ENCODE peak calls at places on chromosomes 1 and 21, in eight cellular contexts. N is tibial artery, Q is psoas muscle, R is small intestine, I is fibroblast of lung, P is mesenchymal stem cell, B is astrocyte, Z is heart right ventricle. L is an unnamed sample.

GRCh38 chr1:208122612-208123358 is 121.4 kb downstream of the PLXNA2 start:
- DNase-seq in N (no peak), Q (no peak), R (no peak), I (no peak), P (no peak), B (no peak), Z (no peak), L (no peak)

GRCh38 chr1:113178522-113178921 is 105.5 kb downstream of the LRIG2 start:
- DNase-seq in N (no peak), Q (no peak), R (no peak), I (peak; percentile 12), P (peak; percentile 1), B (peak; percentile 9), Z (no peak), L (no peak)

GRCh38 chr1:22037520-22037919 is 15.0 kb upstream of the CDC42 start:
- DNase-seq in N (no peak), Q (no peak), R (no peak), I (no peak), P (no peak), B (no peak), Z (no peak), L (no peak)

GRCh38 chr1:14521602-14522001 is 76.9 kb upstream of the KAZN start:
- DNase-seq in N (no peak), Q (no peak), R (no peak), I (peak; percentile 61), P (no peak), B (peak; percentile 57), Z (no peak), L (no peak)

GRCh38 chr1:19169642-19170041 is 40.4 kb downstream of the UBR4 start:
- DNase-seq in N (no peak), Q (no peak), R (no peak), I (peak; percentile 60), P (peak; percentile 30), B (peak; percentile 48), Z (no peak), L (no peak)

GRCh38 chr1:110605901-110606783 is at the start of gene KCNA2:
- DNase-seq in N (no peak), Q (peak; percentile 71), R (no peak), I (peak; percentile 18), P (peak; percentile 18), B (peak; percentile 2), Z (peak; percentile 55), L (peak; percentile 46)

GRCh38 chr1:21552715-21553114 is 43.5 kb downstream of the ALPL start:
- DNase-seq in N (no peak), Q (no peak), R (no peak), I (peak; percentile 98), P (peak; percentile 97), B (peak; percentile 98), Z (no peak), L (peak; percentile 62)

GRCh38 chr1:203686091-203686632 is 59.5 kb downstream of the ATP2B4 start:
- DNase-seq in N (no peak), Q (no peak), R (peak; percentile 22), I (no peak), P (peak; percentile 64), B (no peak), Z (no peak), L (peak; percentile 58)

GRCh38 chr1:8941906-8942305 is 3.8 kb upstream of the CA6 start:
- DNase-seq in N (no peak), Q (no peak), R (no peak), I (peak; percentile 94), P (peak; percentile 65), B (peak; percentile 91), Z (no peak), L (no peak)

GRCh38 chr21:45979141-45979631 is 2.4 kb upstream of the COL6A1 start:
- DNase-seq in N (peak; percentile 22), Q (peak; percentile 49), R (no peak), I (no peak), P (peak; percentile 58), B (no peak), Z (no peak), L (no peak)

GRCh38 chr1:204647114-204647804 is 38.3 kb downstream of the LRRN2 start:
- DNase-seq in N (no peak), Q (no peak), R (peak; percentile 47), I (peak; percentile 79), P (peak; percentile 83), B (peak; percentile 66), Z (peak; percentile 29), L (peak; percentile 78)

GRCh38 chr1:47948126-47948525 is 49.1 kb downstream of the TRABD2B start:
- DNase-seq in N (no peak), Q (no peak), R (peak; percentile 72), I (no peak), P (peak; percentile 3), B (no peak), Z (no peak), L (no peak)

GRCh38 chr1:202315576-202316168 is 26.1 kb downstream of the UBE2T start:
- DNase-seq in N (peak; percentile 64), Q (peak; percentile 83), R (peak; percentile 81), I (peak; percentile 53), P (peak; percentile 66), B (peak; percentile 22), Z (peak; percentile 61), L (peak; percentile 62)

GRCh38 chr1:89942825-89943658 is 51.9 kb upstream of the ZNF326 start:
- DNase-seq in N (no peak), Q (no peak), R (no peak), I (no peak), P (peak; percentile 48), B (no peak), Z (no peak), L (peak; percentile 17)

GRCh38 chr1:18339161-18339560 is 141.6 kb upstream of the KLHDC7A start:
- DNase-seq in N (no peak), Q (no peak), R (no peak), I (no peak), P (no peak), B (no peak), Z (no peak), L (no peak)

GRCh38 chr1:156577512-156577911 is 2.0 kb upstream of the TTC24 start:
- DNase-seq in N (no peak), Q (no peak), R (peak; percentile 37), I (no peak), P (no peak), B (no peak), Z (no peak), L (no peak)

GRCh38 chr1:46517010-46517600 is 27.5 kb downstream of the DMBX1 start:
- DNase-seq in N (no peak), Q (peak; percentile 20), R (peak; percentile 91), I (no peak), P (no peak), B (no peak), Z (no peak), L (no peak)

GRCh38 chr1:216223521-216223920 is 199.7 kb downstream of the USH2A start:
- DNase-seq in N (no peak), Q (peak; percentile 36), R (no peak), I (peak; percentile 0), P (peak; percentile 28), B (no peak), Z (no peak), L (no peak)

DNA sequence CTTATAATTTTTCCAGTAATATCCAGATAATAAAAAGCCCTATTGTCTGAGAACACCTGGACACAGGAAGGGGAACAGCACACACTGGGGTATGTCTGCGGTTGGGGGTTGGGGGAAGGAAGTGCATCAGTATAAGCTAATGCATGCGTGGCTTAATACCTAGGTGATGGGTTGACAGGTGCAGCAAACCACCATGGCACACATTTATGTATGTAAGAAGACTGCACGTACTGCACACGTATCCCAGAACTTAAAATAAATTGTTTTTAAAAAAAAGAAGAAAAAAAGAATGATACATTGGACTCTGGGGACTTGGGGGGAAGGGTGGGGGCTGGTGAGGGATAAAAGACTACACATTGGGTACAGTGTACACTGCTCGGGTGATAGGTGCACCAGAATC is 144.9 kb upstream of the C1orf174 start:
- DNase-seq in N (no peak), Q (no peak), R (no peak), I (no peak), P (no peak), B (no peak), Z (no peak), L (no peak)
- H3K4me3 ChIP-seq in N (no peak overlapping the region), Q (no peak overlapping the region), R (no peak overlapping the region), I (no peak overlapping the region), P (no peak overlapping the region), B (no peak overlapping the region), Z (no peak overlapping the region), L (no peak overlapping the region)

GRCh38 chr1:3364526-3364925 is 89.9 kb upstream of the ARHGEF16 start:
- DNase-seq in N (no peak), Q (no peak), R (no peak), I (no peak), P (no peak), B (no peak), Z (no peak), L (no peak)
- H3K27me3 ChIP-seq in N (no peaks in the 10 kb centered on the region), Q (no peaks in the 10 kb centered on the region), R (no peaks in the 10 kb centered on the region), I (no peaks in the 10 kb centered on the region), P (peaks cover 86% of the 10 kb centered on the region), B (peaks cover 8% of the 10 kb centered on the region), Z (no peaks in the 10 kb centered on the region), L (no peaks in the 10 kb centered on the region)

GRCh38 chr1:49552101-49552500 is 471.7 kb downstream of the AGBL4 start:
- DNase-seq in N (no peak), Q (no peak), R (no peak), I (no peak), P (no peak), B (no peak), Z (no peak), L (no peak)

DNA sequence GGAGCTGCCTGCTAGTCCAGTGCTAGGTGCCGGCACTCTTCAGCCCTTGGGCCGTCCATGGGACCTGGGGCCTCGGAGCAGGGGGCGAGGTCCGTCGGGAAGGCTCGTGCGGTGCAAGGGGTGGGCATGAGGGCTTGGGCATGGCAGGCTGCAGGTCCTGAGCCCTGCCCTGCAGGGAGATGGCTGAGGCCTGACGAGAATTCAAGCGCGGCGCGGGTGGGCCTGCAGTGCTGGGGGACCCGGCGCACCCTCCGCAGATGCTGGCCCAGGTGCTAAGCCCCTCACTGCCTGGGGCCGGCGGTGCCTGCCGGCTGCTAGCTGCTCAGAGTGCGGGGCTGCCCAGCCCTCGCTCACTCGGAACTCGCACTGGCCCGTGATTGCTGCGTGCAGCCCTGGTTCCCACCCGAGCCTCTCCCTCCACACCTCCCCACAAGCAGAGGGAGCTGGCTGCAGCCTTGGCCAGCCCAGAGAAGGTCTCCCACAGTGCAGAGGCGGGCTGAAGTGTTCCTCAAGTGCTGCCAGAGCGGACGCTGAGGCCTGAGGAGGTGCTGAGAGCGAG is 467.0 kb downstream of the AGBL4 start:
- DNase-seq in N (no peak), Q (peak; percentile 35), R (no peak), I (no peak), P (no peak), B (no peak), Z (no peak), L (no peak)
- H3K9me3 ChIP-seq in N (peaks cover 4% of the 10 kb centered on the region), Q (no peaks in the 10 kb centered on the region), R (peaks cover 2% of the 10 kb centered on the region), I (no peaks in the 10 kb centered on the region), P (peaks cover 10% of the 10 kb centered on the region), B (peaks cover 3% of the 10 kb centered on the region), Z (peaks cover 9% of the 10 kb centered on the region), L (no peaks in the 10 kb centered on the region)

DNA sequence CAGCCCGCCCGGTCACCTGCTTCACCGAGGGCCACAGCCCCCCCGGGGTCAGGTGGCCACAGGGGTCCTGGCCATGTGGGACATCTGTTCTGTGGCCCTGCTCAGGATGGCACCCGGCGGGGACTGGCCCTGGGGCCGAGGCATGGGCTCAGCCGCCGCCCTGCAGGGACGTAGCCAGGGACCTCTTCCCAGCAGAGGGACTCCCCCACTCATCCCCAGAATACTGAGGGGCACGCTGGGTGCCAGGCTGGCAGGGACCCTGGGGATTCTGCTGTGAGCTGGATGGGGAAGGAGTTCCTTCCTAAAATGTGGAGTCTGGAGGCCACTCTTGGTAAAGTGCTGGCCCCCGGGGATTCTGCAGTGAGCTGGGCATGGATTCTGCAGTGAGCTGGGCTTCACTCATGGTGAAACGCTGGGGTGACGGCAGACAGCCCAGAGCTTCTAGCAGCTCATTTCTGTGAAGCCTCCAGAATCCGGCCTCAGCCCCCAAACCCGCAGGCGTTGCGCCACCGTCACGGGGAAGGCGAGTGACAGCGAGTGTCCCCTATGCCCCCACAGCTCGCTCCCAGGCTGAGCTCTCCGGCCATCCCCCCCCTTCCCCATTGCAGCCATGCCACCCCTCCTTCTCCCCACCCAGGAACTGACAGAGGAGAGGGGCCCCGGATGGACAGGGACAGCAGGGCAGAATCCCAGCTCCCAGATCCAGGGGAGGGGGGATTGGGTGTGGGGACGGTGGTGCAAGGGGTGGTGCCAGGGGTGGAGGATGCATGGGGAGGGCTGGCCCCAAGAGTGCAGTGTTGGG is 1.4 kb downstream of the ITGB2 start:
- DNase-seq in N (no peak), Q (peak; percentile 29), R (no peak), I (no peak), P (no peak), B (no peak), Z (no peak), L (no peak)
- H3K4me3 ChIP-seq in N (peak overlapping the region; percentile 34), Q (peak overlapping the region; percentile 46), R (peak overlapping the region; percentile 7), I (no peak overlapping the region), P (no peak overlapping the region), B (no peak overlapping the region), Z (no peak overlapping the region), L (no peak overlapping the region)